ENCODE peak calls at places on chromosomes 3 and 15, in four cellular contexts. W is tibial artery, H is hepatocyte, B is IMR-90. Y is an unnamed sample.

GRCh38 chr3:120855665-120856437 is 52.2 kb upstream of the STXBP5L start:
- DNase-seq in H (peak), B (peak), W (peak), Y (peak)

GRCh38 chr3:124812291-124813265 is 74.6 kb downstream of the ITGB5 start:
- DNase-seq in B (peak), H (peak), W (peak), Y (peak)

GRCh38 chr3:119731545-119732343 is 28.9 kb downstream of the CFAP91 start:
- DNase-seq in W (no peak), H (no peak), B (peak), Y (no peak)

GRCh38 chr15:51681303-51681963 is at the start of gene SCG3:
- DNase-seq in W (peak), H (peak), B (peak), Y (no peak)

GRCh38 chr15:90869601-90870353 is 1.4 kb downstream of the FURIN start:
- DNase-seq in H (peak), W (peak), B (peak), Y (no peak)

GRCh38 chr15:95111969-95112368 is 880.6 kb downstream of the MCTP2 start:
- DNase-seq in B (no peak), W (no peak), H (no peak), Y (no peak)

GRCh38 chr3:60403866-60404265 is 847.4 kb downstream of the FHIT start:
- DNase-seq in B (peak), H (no peak), W (no peak), Y (no peak)

GRCh38 chr3:68893600-68894239 is 38.6 kb downstream of the TAFA4 start:
- DNase-seq in H (peak), W (no peak), B (peak), Y (no peak)

GRCh38 chr15:27458370-27459084 is 487.5 kb downstream of the GABRG3 start:
- DNase-seq in B (no peak), H (no peak), W (no peak), Y (no peak)

GRCh38 chr3:132461544-132461943 is 44.2 kb downstream of the DNAJC13 start:
- DNase-seq in H (no peak), W (no peak), B (peak), Y (no peak)

GRCh38 chr3:108159865-108160264 is 62.4 kb downstream of the IFT57 start:
- DNase-seq in B (peak), W (no peak), H (no peak), Y (no peak)

GRCh38 chr3:126124148-126124868 is 40.4 kb upstream of the SLC41A3 start:
- DNase-seq in B (no peak), W (peak), H (no peak), Y (no peak)

GRCh38 chr3:60186359-60186758 is 1064.9 kb downstream of the FHIT start:
- DNase-seq in H (no peak), W (no peak), B (no peak), Y (no peak)

GRCh38 chr3:132317229-132317948 is at the start of gene ACP3:
- DNase-seq in H (peak), W (peak), B (peak), Y (peak)

GRCh38 chr15:86526938-86527735 is 447.5 kb downstream of the AGBL1 start:
- DNase-seq in H (no peak), W (no peak), B (no peak), Y (no peak)

GRCh38 chr3:114213669-114214541 is 23.5 kb downstream of the ZNF80 start:
- DNase-seq in H (no peak), W (no peak), B (peak), Y (peak)

GRCh38 chr15:47384776-47385175 is 332.5 kb upstream of the SEMA6D start:
- DNase-seq in B (peak), W (no peak), H (no peak), Y (no peak)

GRCh38 chr3:57079221-57079831 is 18.9 kb downstream of the SPATA12 start:
- DNase-seq in H (peak), B (no peak), W (peak), Y (no peak)

GRCh38 chr3:11592460-11593298 is 51.0 kb downstream of the VGLL4 start:
- DNase-seq in H (no peak), W (peak), B (peak), Y (no peak)

GRCh38 chr3:56257826-56258225 is 210.4 kb downstream of the ERC2 start:
- DNase-seq in W (no peak), H (no peak), B (no peak), Y (no peak)

GRCh38 chr15:80832676-80833075 is 53.5 kb downstream of the CEMIP start:
- DNase-seq in B (no peak), W (no peak), H (no peak), Y (no peak)

GRCh38 chr15:49313650-49314049 is 109.4 kb upstream of the FGF7 start:
- DNase-seq in B (peak), H (no peak), W (no peak), Y (peak)

GRCh38 chr3:134974621-134975020 is 179.6 kb downstream of the EPHB1 start:
- DNase-seq in H (no peak), B (no peak), W (no peak), Y (no peak)

GRCh38 chr3:24986635-24987034 is 441.4 kb upstream of the RARB start:
- DNase-seq in H (no peak), B (no peak), W (no peak), Y (no peak)

GRCh38 chr15:43922021-43922420 is 95.2 kb downstream of the WDR76 start:
- DNase-seq in H (no peak), W (no peak), B (peak), Y (peak)

GRCh38 chr15:78234515-78235040 is at the start of gene ACSBG1:
- DNase-seq in B (no peak), W (no peak), H (no peak), Y (no peak)

GRCh38 chr3:180180795-180181194 is 144.1 kb upstream of the PEX5L start:
- DNase-seq in H (no peak), B (peak), W (no peak), Y (peak)

GRCh38 chr15:90907051-90907660 is 4.1 kb downstream of the MAN2A2 start:
- DNase-seq in H (no peak), W (no peak), B (no peak), Y (no peak)

GRCh38 chr15:68989876-68990754 is 24.4 kb upstream of the NOX5 start:
- DNase-seq in H (no peak), W (no peak), B (no peak), Y (no peak)

GRCh38 chr3:170745211-170745718 is 124.7 kb downstream of the RPL22L1 start:
- DNase-seq in W (no peak), B (peak), H (no peak), Y (no peak)

GRCh38 chr3:168981396-168981795 is 682.1 kb downstream of the MECOM start:
- DNase-seq in W (no peak), H (no peak), B (peak), Y (no peak)

GRCh38 chr3:39193391-39193790 is 996 bp upstream of the XIRP1 start:
- DNase-seq in W (no peak), B (peak), H (no peak), Y (no peak)

GRCh38 chr3:194095464-194095863 is 40.5 kb upstream of the HES1 start:
- DNase-seq in B (no peak), H (no peak), W (no peak), Y (no peak)

GRCh38 chr3:135059580-135059979 is 264.5 kb downstream of the EPHB1 start:
- DNase-seq in B (no peak), W (no peak), H (no peak), Y (no peak)

GRCh38 chr15:63048986-63049665 is 6.6 kb downstream of the TPM1 start:
- DNase-seq in B (peak), H (peak), W (no peak), Y (no peak)

GRCh38 chr3:127749787-127750225 is 72.5 kb downstream of the MGLL start:
- DNase-seq in H (no peak), B (no peak), W (no peak), Y (no peak)
- TF ChIP-seq CTCF in H (no peak), B (no peak), W (no peak), Y (no peak)

GRCh38 chr3:128555098-128555825 is 62.3 kb upstream of the GATA2 start:
- DNase-seq in H (no peak), W (peak), B (no peak), Y (no peak)
- H3K4me3 ChIP-seq in H (no peak), W (no peak), B (no peak), Y (no peak)

GRCh38 chr3:183664913-183665381 is 29.5 kb downstream of the KLHL24 start:
- DNase-seq in B (peak), H (no peak), W (no peak), Y (peak)
- H3K27ac ChIP-seq in B (no peak), H (no peak), W (no peak), Y (peak)

DNA sequence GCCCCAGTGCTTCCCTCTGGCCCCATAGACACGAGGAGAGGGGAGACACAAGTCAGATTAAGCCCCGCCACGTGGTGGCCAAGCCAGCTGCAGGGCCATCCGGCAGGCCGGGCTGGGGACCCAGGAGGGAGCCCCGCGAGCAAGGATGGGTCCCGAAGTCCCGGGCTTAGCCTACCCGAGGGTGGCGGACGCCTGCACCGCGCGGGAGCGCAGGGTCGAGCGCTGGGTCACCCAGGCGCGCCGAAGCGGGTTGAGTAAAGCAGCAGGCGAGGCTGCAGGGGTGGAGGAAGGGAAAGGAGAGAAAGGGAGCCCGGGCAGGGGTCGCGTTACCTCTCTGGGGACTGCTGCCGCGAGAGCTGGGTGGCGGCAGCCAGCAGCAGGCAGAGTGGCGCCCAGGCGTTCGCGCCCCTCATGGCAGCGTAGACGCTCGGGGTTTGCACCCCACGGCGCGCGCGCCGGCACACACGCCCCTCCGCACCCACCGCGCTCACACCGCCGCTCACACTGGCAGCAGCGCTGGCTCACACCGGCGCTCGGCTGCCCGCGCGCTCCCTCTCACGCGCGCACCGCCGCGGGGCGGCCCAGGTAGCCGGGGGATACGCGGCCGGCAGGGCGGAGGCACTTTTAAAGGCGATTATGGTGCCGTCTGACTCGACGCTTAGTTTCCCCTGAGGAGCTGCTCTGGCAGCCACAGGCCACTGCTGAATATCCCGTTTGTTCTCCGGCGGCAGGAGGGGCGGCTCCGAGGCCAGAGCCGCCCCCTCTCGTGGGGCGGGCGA is at the start of gene PCOLCE2:
- DNase-seq in B (no peak), H (peak), W (peak), Y (no peak)
- TF ChIP-seq CTCF in B (no peak), H (no peak), W (no peak), Y (no peak)

GRCh38 chr3:106083207-106083606 is 214.4 kb upstream of the CBLB start:
- DNase-seq in B (no peak), W (no peak), H (no peak), Y (no peak)
- H3K4me3 ChIP-seq in B (no peak), W (no peak), H (no peak), Y (no peak)

DNA sequence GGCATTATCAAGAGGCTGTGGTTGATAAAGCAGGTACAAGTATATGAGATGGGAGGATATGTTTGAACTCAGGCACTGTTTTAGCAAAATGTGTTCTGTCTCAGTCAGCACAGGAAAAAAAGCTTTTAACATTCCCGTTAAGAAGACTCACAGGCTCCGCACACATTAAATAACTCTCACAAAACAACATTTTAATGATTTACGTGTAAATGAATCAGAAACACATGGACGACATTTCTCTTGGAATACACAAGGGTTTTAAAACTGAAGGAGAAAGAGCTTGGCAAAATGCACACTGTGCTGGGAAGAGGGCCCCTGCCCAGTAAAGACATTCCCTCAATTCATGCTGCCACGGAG is 2.0 kb upstream of the MASP1 start:
- DNase-seq in B (no peak), H (no peak), W (no peak), Y (no peak)
- H3K27ac ChIP-seq in B (peak), H (peak), W (no peak), Y (no peak)

GRCh38 chr15:53811530-53811929 is 52.1 kb upstream of the WDR72 start:
- DNase-seq in B (no peak), W (no peak), H (peak), Y (no peak)

GRCh38 chr15:53802672-53803071 is 43.2 kb upstream of the WDR72 start:
- DNase-seq in B (no peak), H (no peak), W (no peak), Y (no peak)

GRCh38 chr15:53807500-53807899 is 48.0 kb upstream of the WDR72 start:
- DNase-seq in B (no peak), W (no peak), H (no peak), Y (no peak)

GRCh38 chr15:53808058-53808703 is 48.7 kb upstream of the WDR72 start:
- DNase-seq in B (no peak), H (no peak), W (no peak), Y (no peak)
- TF ChIP-seq CTCF in B (peak), H (peak), W (peak), Y (peak)